ENCODE peak calls at places on chromosomes 7 and 10, in ten cellular contexts. H is HL-60, J is fibroblast of villous mesenchyme, G is lower lobe of right lung, S is progenitor cell of endocrine pancreas, K is fibroblast of the aortic adventitia, V is nephron progenitor cell, O is astrocyte, D is DND-41, R is dorsolateral prefrontal cortex. Q is an unnamed sample.

GRCh38 chr7:112550468-112551060 is 69.8 kb downstream of the LSMEM1 start:
- DNase-seq in H (peak; percentile 53), J (peak; percentile 74), G (no peak), S (no peak), K (peak; percentile 83), V (no peak), O (peak; percentile 35), D (peak; percentile 36), R (no peak), Q (peak; percentile 62)

GRCh38 chr7:151034312-151035023 is 6.2 kb downstream of the ABCB8 start:
- DNase-seq in H (no peak), J (no peak), G (no peak), S (no peak), K (no peak), V (no peak), O (no peak), D (no peak), R (no peak), Q (no peak)

GRCh38 chr7:33423646-33424020 is 294.3 kb downstream of the BBS9 start:
- DNase-seq in H (no peak), J (no peak), G (no peak), S (no peak), K (peak; percentile 13), V (peak; percentile 23), O (no peak), D (no peak), R (no peak), Q (no peak)

GRCh38 chr7:116342125-116342524 is 131.8 kb downstream of the TES start:
- DNase-seq in H (no peak), J (peak; percentile 59), G (no peak), S (no peak), K (no peak), V (no peak), O (no peak), D (no peak), R (no peak), Q (no peak)

GRCh38 chr10:119602241-119603095 is 5.7 kb upstream of the TIAL1 start:
- DNase-seq in H (peak; percentile 38), J (peak; percentile 36), G (no peak), S (no peak), K (peak; percentile 37), V (peak; percentile 16), O (no peak), D (peak; percentile 43), R (no peak), Q (peak; percentile 25)

GRCh38 chr7:72326365-72326764 is 85.8 kb downstream of the CALN1 start:
- DNase-seq in H (no peak), J (no peak), G (no peak), S (no peak), K (no peak), V (no peak), O (no peak), D (no peak), R (no peak), Q (no peak)

GRCh38 chr7:83011954-83012353 is 150.7 kb downstream of the PCLO start:
- DNase-seq in H (no peak), J (no peak), G (no peak), S (no peak), K (no peak), V (no peak), O (no peak), D (no peak), R (no peak), Q (no peak)

GRCh38 chr7:85186083-85186520 is 754 bp downstream of the SEMA3D start:
- DNase-seq in H (no peak), J (peak; percentile 46), G (no peak), S (peak; percentile 27), K (peak; percentile 66), V (peak; percentile 62), O (peak; percentile 59), D (no peak), R (no peak), Q (peak; percentile 58)

GRCh38 chr7:158329014-158329610 is 258.5 kb downstream of the PTPRN2 start:
- DNase-seq in H (no peak), J (no peak), G (no peak), S (no peak), K (no peak), V (no peak), O (no peak), D (no peak), R (no peak), Q (no peak)

GRCh38 chr7:46071076-46071475 is 150.0 kb upstream of the IGFBP3 start:
- DNase-seq in H (no peak), J (peak; percentile 37), G (no peak), S (no peak), K (peak; percentile 81), V (no peak), O (peak; percentile 93), D (no peak), R (no peak), Q (no peak)

GRCh38 chr7:76997381-76998262 is 34.5 kb downstream of the SPDYE17 start:
- DNase-seq in H (no peak), J (no peak), G (no peak), S (no peak), K (no peak), V (no peak), O (no peak), D (no peak), R (no peak), Q (no peak)

GRCh38 chr10:52566471-52567246 is 205.9 kb downstream of the MBL2 start:
- DNase-seq in H (no peak), J (peak; percentile 81), G (no peak), S (no peak), K (peak; percentile 82), V (no peak), O (peak; percentile 14), D (no peak), R (no peak), Q (peak; percentile 69)

GRCh38 chr10:59682986-59683937 is 26.4 kb downstream of the SLC16A9 start:
- DNase-seq in H (no peak), J (no peak), G (no peak), S (no peak), K (peak; percentile 14), V (no peak), O (peak; percentile 12), D (no peak), R (no peak), Q (no peak)

GRCh38 chr10:79052311-79053080 is 16.3 kb upstream of the ZMIZ1 start:
- DNase-seq in H (no peak), J (no peak), G (peak; percentile 53), S (peak; percentile 43), K (no peak), V (peak; percentile 47), O (peak; percentile 23), D (no peak), R (no peak), Q (no peak)

GRCh38 chr7:4683043-4683883 is 1.2 kb downstream of the FOXK1 start:
- DNase-seq in H (no peak), J (no peak), G (peak; percentile 54), S (no peak), K (no peak), V (peak; percentile 23), O (no peak), D (peak; percentile 28), R (no peak), Q (no peak)

GRCh38 chr7:101563198-101563901 is 65.7 kb downstream of the MYL10 start:
- DNase-seq in H (no peak), J (no peak), G (no peak), S (no peak), K (no peak), V (no peak), O (no peak), D (no peak), R (no peak), Q (no peak)

DNA sequence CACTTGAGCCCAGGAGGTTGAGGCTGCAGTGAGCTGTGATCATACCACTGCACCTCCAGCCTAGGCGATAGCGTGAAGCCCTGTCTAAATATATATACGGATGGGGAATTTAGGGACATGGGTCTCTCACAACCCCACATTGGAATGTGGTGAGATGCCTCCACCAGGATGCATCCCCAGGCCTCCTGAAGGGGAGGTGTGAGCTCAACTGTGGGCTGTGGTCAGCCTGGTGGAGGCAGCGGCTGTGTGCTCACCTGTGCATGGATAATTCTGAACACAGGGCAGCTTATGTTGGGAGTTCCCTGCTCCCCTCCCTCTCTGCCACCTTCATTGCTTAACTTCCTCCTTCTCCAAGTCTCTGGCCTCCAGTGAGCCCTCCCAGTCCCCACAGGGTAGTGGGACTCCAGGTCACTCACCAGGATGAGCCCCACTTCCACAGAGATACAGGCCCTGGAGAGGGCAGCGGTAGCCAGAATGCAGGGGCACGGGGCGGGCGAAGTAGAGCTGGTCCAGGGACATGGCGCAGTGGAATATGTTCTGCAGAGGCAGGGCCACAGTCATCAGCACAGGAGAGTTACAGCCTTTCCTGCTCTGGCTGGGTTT is 30.4 kb downstream of the PYROXD2 start:
- DNase-seq in H (no peak), J (no peak), G (no peak), S (no peak), K (no peak), V (no peak), O (no peak), D (no peak), R (no peak), Q (no peak)
- TF ChIP-seq CTCF in H (no peak), J (no peak), G (no peak), S (no peak), K (no peak), V (no peak), O (no peak), D (no peak), R (no peak), Q (no peak)

DNA sequence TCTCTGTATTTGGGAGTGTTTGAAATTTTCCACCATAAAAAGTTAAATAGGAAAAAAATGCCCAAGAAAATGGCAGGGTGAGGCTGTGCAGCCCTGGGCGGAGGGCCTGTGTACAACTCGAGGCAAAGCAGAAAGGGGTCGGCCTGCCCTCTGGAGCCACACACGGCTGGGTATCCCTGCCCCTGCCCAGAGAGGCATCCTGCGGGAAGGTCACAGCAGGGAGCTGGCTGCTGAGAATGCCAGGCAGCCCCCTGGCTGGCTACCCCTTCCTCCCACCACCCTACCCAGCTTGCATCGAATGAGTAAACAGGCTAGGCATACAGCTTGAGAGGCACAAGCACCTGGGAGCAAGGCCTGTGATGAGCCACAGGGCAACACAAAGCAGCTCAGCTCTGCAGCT is 46.1 kb downstream of the CAMK2B start:
- DNase-seq in H (no peak), J (no peak), G (peak; percentile 30), S (no peak), K (no peak), V (peak; percentile 4), O (no peak), D (no peak), R (peak; percentile 9), Q (no peak)
- TF ChIP-seq CTCF in H (no peak), J (no peak), G (no peak), S (no peak), K (no peak), V (no peak), O (no peak), D (no peak), R (no peak), Q (no peak)

GRCh38 chr7:156473476-156474240 is 166.9 kb upstream of the RNF32 start:
- DNase-seq in H (peak; percentile 28), J (peak; percentile 6), G (no peak), S (no peak), K (peak; percentile 3), V (peak; percentile 53), O (peak; percentile 10), D (peak; percentile 31), R (no peak), Q (no peak)
- TF ChIP-seq CTCF in H (peak; percentile 50), J (peak; percentile 46), G (peak; percentile 69), S (peak; percentile 90), K (peak; percentile 33), V (peak; percentile 68), O (peak; percentile 72), D (peak; percentile 79), R (peak; percentile 70), Q (peak; percentile 71)

DNA sequence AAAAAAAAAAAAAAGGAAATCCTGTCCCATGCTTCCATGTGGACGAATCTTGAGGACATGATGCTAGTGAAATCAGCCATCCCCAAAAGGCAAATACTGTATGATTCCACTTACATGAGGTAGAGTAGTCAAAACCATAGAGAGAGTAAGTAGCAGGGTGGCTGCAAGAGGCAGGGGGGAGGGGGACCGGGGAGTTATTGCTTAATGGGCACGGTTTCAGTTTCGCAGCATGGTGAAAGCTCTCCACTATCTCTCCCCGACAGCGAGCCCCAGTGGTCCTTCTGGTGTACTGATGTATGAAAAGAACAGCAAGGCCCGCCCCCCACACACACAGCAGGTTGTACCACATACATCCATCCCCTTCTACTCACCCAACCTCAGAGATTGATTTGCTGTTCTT is 32.8 kb downstream of the NOD1 start:
- DNase-seq in H (peak; percentile 97), J (peak; percentile 87), G (peak; percentile 91), S (no peak), K (peak; percentile 66), V (peak; percentile 33), O (peak; percentile 24), D (peak; percentile 40), R (no peak), Q (no peak)
- TF ChIP-seq CTCF in H (peak; percentile 74), J (peak; percentile 62), G (peak; percentile 44), S (no peak), K (peak; percentile 40), V (no peak), O (no peak), D (no peak), R (no peak), Q (no peak)

Q was measured in HFFc6.